ENCODE peak calls at places on chromosome X, in seven cellular contexts. Z, P, L, S, E, U and V are unnamed samples. For H3K27me3, the result is how much of the 10 kb centered on the place peaks cover.

GRCh38 chrX:20382518-20383291 is 116.0 kb upstream of the RPS6KA3 start:
- DNase-seq in Z (no peak), L (peak), S (no peak), E (no peak), U (no peak), P (no peak), V (no peak)

GRCh38 chrX:131067846-131068745 is 9.9 kb downstream of the ARHGAP36 start:
- DNase-seq in U (no peak), L (no peak), Z (no peak), P (no peak), E (no peak), S (no peak), V (no peak)

GRCh38 chrX:149037301-149037700 is 467.8 kb downstream of the IDS start:
- DNase-seq in E (no peak), U (no peak), S (no peak), P (no peak), Z (no peak), L (no peak), V (no peak)

GRCh38 chrX:115058276-115058675 is 40.9 kb upstream of the IL13RA2 start:
- DNase-seq in Z (no peak), P (peak), E (no peak), S (no peak), U (no peak), L (peak), V (peak)

GRCh38 chrX:40039887-40040286 is 57.9 kb downstream of the BCOR start:
- DNase-seq in U (no peak), Z (no peak), L (no peak), P (no peak), S (no peak), E (no peak), V (no peak)

GRCh38 chrX:53330331-53330730 is 48.9 kb upstream of the IQSEC2 start:
- DNase-seq in S (no peak), Z (no peak), L (no peak), U (no peak), P (no peak), E (no peak), V (no peak)

GRCh38 chrX:48278958-48279357 is 23.8 kb downstream of the SSX1 start:
- DNase-seq in L (no peak), E (no peak), Z (no peak), P (no peak), S (no peak), U (no peak), V (no peak)

GRCh38 chrX:107654778-107655761 is 26.8 kb downstream of the PRPS1 start:
- DNase-seq in S (no peak), U (peak), E (peak), L (peak), P (peak), Z (peak), V (peak)

GRCh38 chrX:110569506-110569905 is 210.9 kb downstream of the RTL9 start:
- DNase-seq in L (no peak), U (no peak), Z (no peak), S (no peak), E (no peak), P (peak), V (peak)

GRCh38 chrX:12567857-12568256 is 223.4 kb upstream of the PRPS2 start:
- DNase-seq in S (no peak), U (no peak), Z (no peak), E (no peak), P (no peak), L (no peak), V (no peak)

GRCh38 chrX:68851082-68851481 is 22.3 kb downstream of the EFNB1 start:
- DNase-seq in E (no peak), L (no peak), Z (no peak), S (no peak), P (no peak), U (no peak), V (no peak)

GRCh38 chrX:81174286-81174685 is 27.4 kb downstream of the HMGN5 start:
- DNase-seq in Z (no peak), P (peak), E (no peak), U (no peak), S (no peak), L (no peak), V (no peak)

GRCh38 chrX:148049441-148049840 is 68.3 kb downstream of the FMR1NB start:
- DNase-seq in L (no peak), E (no peak), U (no peak), Z (no peak), S (no peak), P (peak), V (no peak)

GRCh38 chrX:141469469-141469868 is 115.1 kb downstream of the SPANXA1 start:
- DNase-seq in E (no peak), P (peak), S (no peak), L (no peak), U (no peak), Z (no peak), V (peak)

GRCh38 chrX:57573754-57574153 is 18.1 kb upstream of the ZXDB start:
- DNase-seq in L (no peak), S (no peak), P (no peak), U (no peak), E (no peak), Z (no peak), V (no peak)

GRCh38 chrX:100048156-100048555 is 361.9 kb downstream of the PCDH19 start:
- DNase-seq in E (no peak), P (no peak), Z (no peak), U (no peak), S (no peak), L (no peak), V (no peak)

GRCh38 chrX:148372925-148373324 is 127.5 kb upstream of the AFF2 start:
- DNase-seq in Z (no peak), L (no peak), P (no peak), U (no peak), S (no peak), E (no peak), V (no peak)

GRCh38 chrX:16592194-16592770 is 57.7 kb upstream of the S100G start:
- DNase-seq in S (no peak), P (no peak), U (no peak), Z (no peak), L (no peak), E (no peak), V (no peak)

GRCh38 chrX:41723821-41724220 is at the start of gene GPR82:
- DNase-seq in E (no peak), S (no peak), P (no peak), L (no peak), U (no peak), Z (no peak), V (no peak)

GRCh38 chrX:2311483-2311882 is 189.3 kb downstream of the DHRSX start:
- DNase-seq in E (no peak), L (no peak), U (no peak), P (peak), Z (no peak), S (no peak), V (no peak)

GRCh38 chrX:46849933-46850332 is 13.1 kb downstream of the RP2 start:
- DNase-seq in S (no peak), Z (no peak), U (no peak), E (no peak), P (peak), L (no peak), V (no peak)

GRCh38 chrX:54494970-54495813 is 842 bp downstream of the FGD1 start:
- DNase-seq in E (no peak), S (no peak), Z (no peak), L (peak), P (peak), U (no peak), V (no peak)

GRCh38 chrX:65910899-65911298 is 129.0 kb downstream of the VSIG4 start:
- DNase-seq in E (no peak), S (no peak), U (no peak), Z (no peak), P (no peak), L (no peak), V (no peak)

GRCh38 chrX:50838820-50839600 is 25.0 kb upstream of the SHROOM4 start:
- DNase-seq in L (no peak), P (peak), Z (no peak), E (no peak), U (no peak), S (no peak), V (no peak)

GRCh38 chrX:39242187-39242586 is 440.9 kb downstream of the MID1IP1 start:
- DNase-seq in U (peak), L (no peak), P (peak), Z (no peak), E (no peak), S (no peak), V (no peak)

GRCh38 chrX:25043192-25043591 is 27.4 kb upstream of the ARX start:
- DNase-seq in P (no peak), U (no peak), S (no peak), L (no peak), Z (no peak), E (no peak), V (no peak)

GRCh38 chrX:66914082-66914481 is 275.2 kb upstream of the EDA2R start:
- DNase-seq in S (peak), L (peak), Z (peak), P (no peak), E (no peak), U (peak), V (no peak)

GRCh38 chrX:57817302-57817701 is 93.0 kb downstream of the ZXDA start:
- DNase-seq in L (no peak), U (no peak), S (no peak), Z (no peak), P (no peak), E (no peak), V (no peak)

GRCh38 chrX:118566359-118566758 is 70.7 kb downstream of the DOCK11 start:
- DNase-seq in Z (no peak), P (peak), U (no peak), E (no peak), L (no peak), S (no peak), V (peak)

GRCh38 chrX:150148749-150149672 is 210.7 kb upstream of the EOLA2 start:
- DNase-seq in E (no peak), L (peak), Z (no peak), S (no peak), U (no peak), P (peak), V (no peak)

GRCh38 chrX:46687619-46688018 is 71.3 kb downstream of the SLC9A7 start:
- DNase-seq in U (no peak), P (no peak), Z (no peak), L (no peak), E (no peak), S (no peak), V (no peak)

GRCh38 chrX:30939928-30940327 is 50.9 kb upstream of the TAB3 start:
- DNase-seq in P (no peak), E (no peak), U (peak), Z (no peak), S (no peak), L (no peak), V (no peak)

GRCh38 chrX:108091878-108092291 is 307 bp downstream of the ATG4A start:
- DNase-seq in P (no peak), E (no peak), U (no peak), L (no peak), S (no peak), Z (no peak), V (no peak)

GRCh38 chrX:154654925-154655324 is 1.5 kb upstream of the CTAG2 start:
- DNase-seq in Z (no peak), L (no peak), P (no peak), U (no peak), E (no peak), S (no peak), V (no peak)

GRCh38 chrX:154654372-154654771 is 993 bp upstream of the CTAG2 start:
- DNase-seq in S (no peak), U (no peak), Z (no peak), P (no peak), L (no peak), E (no peak), V (no peak)

GRCh38 chrX:154655346-154655745 is 2.0 kb upstream of the CTAG2 start:
- DNase-seq in P (no peak), L (no peak), S (no peak), Z (no peak), U (no peak), E (no peak), V (no peak)

GRCh38 chrX:154657226-154657805 is 3.9 kb upstream of the CTAG2 start:
- DNase-seq in L (no peak), U (no peak), P (no peak), Z (no peak), S (no peak), E (no peak), V (no peak)

DNA sequence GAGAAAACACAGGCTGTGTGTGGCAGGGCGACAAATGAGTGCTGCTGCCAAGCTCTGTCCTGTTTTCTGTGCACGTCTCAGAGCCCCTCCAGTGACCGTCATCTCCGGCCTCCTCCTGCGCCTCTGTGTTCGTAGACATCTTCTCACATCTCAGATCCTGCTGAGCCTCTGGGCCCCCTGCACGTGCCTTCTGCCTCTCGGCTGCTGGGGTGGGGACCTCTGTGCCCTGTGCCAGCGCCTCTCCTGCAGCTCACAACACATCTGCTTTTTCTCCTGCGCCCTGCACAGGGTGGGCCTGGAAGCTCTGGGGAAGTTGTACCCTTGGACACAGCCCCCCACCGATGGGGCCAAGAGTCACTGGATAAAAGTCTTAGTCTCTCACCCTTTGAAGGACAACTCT is 2.4 kb upstream of the CTAG2 start:
- DNase-seq in Z (no peak), S (no peak), E (no peak), L (no peak), U (no peak), P (no peak), V (no peak)
- H3K4me3 ChIP-seq in Z (no peak), S (no peak), E (no peak), L (no peak), U (no peak), P (no peak), V (no peak)

GRCh38 chrX:72299891-72300630 is 5.7 kb downstream of the CITED1 start:
- DNase-seq in E (no peak), Z (no peak), P (no peak), L (no peak), S (no peak), U (no peak), V (no peak)
- H3K27me3 ChIP-seq in E (under half), Z (under half), P (half or more), L (under half), S (under half), U (under half), V (half or more)

DNA sequence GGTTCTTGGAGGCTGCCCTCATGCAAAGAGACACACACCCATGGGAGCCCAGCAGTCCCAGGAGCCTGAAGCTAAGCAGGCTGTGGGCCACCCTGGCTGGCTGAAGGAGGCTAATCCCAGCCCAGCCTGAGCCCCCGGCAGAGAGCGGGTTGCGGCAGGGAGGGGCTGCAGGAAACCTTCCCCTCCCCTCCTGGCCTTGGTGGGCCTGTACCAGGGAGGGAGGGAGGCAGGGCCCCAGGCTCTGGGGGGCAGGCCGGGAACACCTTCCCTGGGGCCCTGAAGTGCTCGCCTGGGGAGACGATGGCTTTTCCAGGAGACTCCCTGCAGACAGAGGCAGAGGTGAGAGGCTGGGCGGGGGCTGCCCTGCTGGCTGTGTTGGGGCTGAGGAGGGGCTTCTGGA is 3.7 kb downstream of the BGN start:
- DNase-seq in Z (no peak), U (no peak), L (no peak), E (no peak), S (no peak), P (no peak), V (no peak)
- H3K4me3 ChIP-seq in Z (peak), U (no peak), L (peak), E (peak), S (peak), P (no peak), V (no peak)

DNA sequence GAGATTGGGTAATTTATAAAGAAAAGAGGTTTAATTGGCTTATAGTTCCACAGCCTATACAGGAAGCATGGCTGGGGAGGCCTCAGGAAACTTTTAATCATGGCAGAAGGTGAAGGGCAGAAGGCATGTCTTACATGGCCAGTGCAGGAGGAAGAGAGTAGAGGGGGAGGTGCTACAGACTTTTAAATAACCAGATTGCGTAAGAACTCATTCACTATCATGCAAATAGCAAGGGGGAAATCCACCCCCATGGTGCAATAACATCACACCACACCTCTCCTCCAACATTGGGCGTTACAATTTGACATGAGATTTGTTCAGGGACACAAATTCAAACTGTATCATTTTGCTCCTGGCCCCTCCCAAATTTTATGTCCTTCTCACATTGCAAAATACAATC is 353.8 kb upstream of the PABPC5 start:
- DNase-seq in L (no peak), U (no peak), S (no peak), Z (no peak), P (no peak), E (no peak), V (no peak)
- H3K27me3 ChIP-seq in L (under half), U (under half), S (under half), Z (under half), P (under half), E (under half), V (under half)

DNA sequence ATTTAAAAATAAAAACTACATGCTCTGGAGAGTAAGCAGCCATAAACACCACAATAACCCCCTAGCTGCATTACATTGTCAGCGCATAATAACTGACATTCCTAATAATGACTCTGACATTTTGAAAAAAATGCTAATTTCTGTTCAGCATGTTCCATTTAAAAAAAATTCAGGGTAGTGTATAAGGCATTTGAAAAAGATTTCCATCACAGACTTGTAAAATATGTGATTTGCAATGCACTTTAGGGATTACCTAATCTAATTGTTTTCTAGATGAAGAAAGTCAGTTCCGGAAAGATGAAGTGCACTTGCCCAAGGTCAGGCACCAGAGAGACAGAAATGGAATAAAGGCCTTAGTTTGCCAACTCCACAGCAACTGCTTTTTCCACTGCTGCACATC is 55.3 kb downstream of the FANCB start:
- DNase-seq in U (no peak), Z (no peak), S (no peak), P (no peak), L (no peak), E (no peak), V (no peak)
- H3K4me3 ChIP-seq in U (no peak), Z (no peak), S (no peak), P (no peak), L (no peak), E (no peak), V (no peak)

DNA sequence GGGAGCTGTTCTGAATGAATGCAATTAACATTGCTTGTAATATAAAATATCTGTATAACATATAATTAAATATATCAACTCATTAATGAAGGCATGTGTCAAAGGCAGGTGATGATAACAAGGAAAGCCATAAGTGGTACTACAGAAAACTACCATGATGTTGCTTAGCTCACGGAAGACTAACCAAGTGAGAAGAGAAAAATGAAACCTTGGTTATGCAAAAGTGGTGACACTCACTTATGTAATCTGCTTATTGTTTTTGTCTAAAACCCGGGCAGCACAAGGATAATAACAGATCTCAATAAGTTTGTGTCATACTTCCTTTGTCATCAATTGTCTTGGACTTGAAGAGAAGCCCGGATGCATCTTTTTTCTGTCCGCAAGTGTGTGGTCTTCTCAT is 156.4 kb downstream of the HS6ST2 start:
- DNase-seq in S (no peak), Z (no peak), U (no peak), P (no peak), E (no peak), L (no peak), V (no peak)
- H3K27me3 ChIP-seq in S (under half), Z (under half), U (under half), P (under half), E (under half), L (under half), V (under half)

DNA sequence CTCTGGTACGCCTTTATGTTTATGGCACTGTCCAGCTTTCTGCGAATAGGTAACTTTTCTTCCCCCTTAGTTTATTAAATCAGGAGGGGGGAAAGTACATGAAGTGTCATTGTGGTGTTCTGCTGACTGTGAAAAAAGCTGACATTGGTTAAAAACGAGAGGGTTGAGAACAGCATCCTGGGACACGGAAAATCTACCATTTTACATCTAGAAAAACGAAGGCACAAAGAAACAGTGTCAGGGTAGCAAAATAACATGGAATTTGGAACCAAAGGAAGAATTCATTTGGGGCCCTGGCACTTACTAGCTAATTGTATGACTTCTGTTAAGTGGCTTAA is 1.2 kb upstream of the AMOT start:
- DNase-seq in Z (no peak), L (no peak), P (no peak), S (no peak), E (no peak), U (no peak), V (no peak)
- H3K4me3 ChIP-seq in Z (peak), L (peak), P (peak), S (peak), E (peak), U (peak), V (peak)